ENCODE peak calls at places on chromosomes 3 and 15, in seven cellular contexts. G, S, H, K, A, O and Q are unnamed samples.

GRCh38 chr15:74530771-74531143 is 10.3 kb upstream of the ARID3B start:
- DNase-seq in S (no peak), A (no peak), H (no peak), G (no peak), O (no peak), K (no peak), Q (no peak)

GRCh38 chr3:172836390-172836997 is 86.0 kb downstream of the ECT2 start:
- DNase-seq in H (no peak), K (peak; percentile 57), S (peak; percentile 18), O (no peak), A (peak; percentile 43), G (no peak), Q (no peak)

GRCh38 chr3:45178131-45179023 is 32.2 kb upstream of the CDCP1 start:
- DNase-seq in K (no peak), G (peak; percentile 61), S (no peak), H (no peak), A (peak; percentile 18), O (peak; percentile 56), Q (no peak)

GRCh38 chr3:154782151-154782550 is 298.0 kb upstream of the MME start:
- DNase-seq in H (no peak), K (no peak), O (no peak), G (no peak), S (no peak), A (no peak), Q (no peak)

GRCh38 chr3:144677118-144677517 is 705.5 kb downstream of the DIPK2A start:
- DNase-seq in O (no peak), G (no peak), S (no peak), H (no peak), A (no peak), K (no peak), Q (no peak)

GRCh38 chr3:12884104-12884742 is 42.9 kb upstream of the RPL32 start:
- DNase-seq in O (peak; percentile 35), A (no peak), K (no peak), S (no peak), H (no peak), G (no peak), Q (no peak)

GRCh38 chr3:141410408-141410807 is 42.1 kb downstream of the ZBTB38 start:
- DNase-seq in K (no peak), G (no peak), O (peak; percentile 53), S (no peak), H (no peak), A (peak; percentile 57), Q (no peak)

GRCh38 chr3:128619146-128619890 is 31.3 kb downstream of the RPN1 start:
- DNase-seq in A (no peak), O (no peak), S (no peak), K (no peak), H (no peak), G (peak; percentile 26), Q (no peak)

GRCh38 chr15:67935244-67935643 is 95.4 kb upstream of the RNU6-1 start:
- DNase-seq in H (no peak), K (no peak), A (no peak), S (no peak), G (no peak), O (no peak), Q (no peak)
- TF ChIP-seq CTCF in H (no peak), K (no peak), A (no peak), S (no peak), G (no peak), O (no peak), Q (no peak)

GRCh38 chr15:44710236-44711088 is 661 bp downstream of the PATL2 start:
- DNase-seq in G (no peak), K (no peak), A (no peak), H (no peak), O (peak; percentile 20), S (peak; percentile 56), Q (no peak)
- TF ChIP-seq CTCF in G (peak; percentile 59), K (no peak), A (no peak), H (peak; percentile 49), O (peak; percentile 8), S (peak; percentile 43), Q (peak; percentile 15)

GRCh38 chr3:17891139-17891850 is 148.9 kb upstream of the TBC1D5 start:
- DNase-seq in O (no peak), A (no peak), K (no peak), S (no peak), G (peak; percentile 16), H (peak; percentile 4), Q (no peak)

GRCh38 chr3:17894434-17895060 is 152.1 kb upstream of the TBC1D5 start:
- DNase-seq in G (peak; percentile 21), H (peak; percentile 5), S (no peak), O (no peak), A (peak; percentile 30), K (peak; percentile 26), Q (peak; percentile 23)
- TF ChIP-seq CTCF in G (peak; percentile 64), H (peak; percentile 58), S (peak; percentile 46), O (no peak), A (peak; percentile 63), K (peak; percentile 65), Q (peak; percentile 67)

GRCh38 chr3:71258116-71258515 is 325.4 kb downstream of the FOXP1 start:
- DNase-seq in G (peak; percentile 71), H (peak; percentile 26), A (no peak), O (no peak), K (no peak), S (no peak), Q (no peak)
- TF ChIP-seq CTCF in G (no peak), H (peak; percentile 14), A (no peak), O (no peak), K (no peak), S (no peak), Q (no peak)

DNA sequence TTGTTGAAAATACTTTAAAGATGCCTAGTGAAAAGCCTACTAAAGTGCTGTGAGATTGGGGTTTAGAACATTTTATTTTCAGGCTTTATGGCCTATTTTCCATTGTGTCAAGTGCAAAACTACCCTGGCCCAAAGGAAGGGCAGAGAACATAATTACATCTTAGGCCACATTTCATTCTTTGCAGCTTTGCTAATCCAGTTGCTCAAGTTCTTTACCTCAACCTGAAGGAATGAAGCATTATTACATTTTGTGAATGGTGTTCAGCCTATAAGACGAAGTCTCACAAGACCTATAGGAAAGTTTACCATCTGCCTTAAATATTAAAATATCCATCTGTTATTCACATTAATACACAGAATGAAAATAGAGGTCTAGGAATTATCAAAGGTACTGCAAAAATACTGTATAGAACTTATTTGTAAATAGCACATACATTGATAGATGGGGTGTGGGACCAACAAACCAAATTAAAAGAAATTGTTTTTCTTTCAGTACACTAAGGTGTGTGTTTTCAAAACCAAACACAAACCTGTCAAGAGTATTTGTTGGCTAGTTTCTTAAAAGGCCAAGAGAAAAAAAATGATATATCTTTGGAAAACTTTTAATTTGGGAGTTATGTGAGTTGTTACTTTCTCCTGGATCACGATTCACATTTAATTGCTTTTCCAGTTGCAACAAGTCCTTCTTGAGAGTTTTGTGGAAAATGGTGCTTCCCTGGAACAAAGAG is 12.0 kb upstream of the SETD5 start:
- DNase-seq in K (no peak), A (no peak), G (no peak), O (no peak), S (no peak), H (no peak), Q (no peak)
- TF ChIP-seq CTCF in K (no peak), A (no peak), G (no peak), O (no peak), S (no peak), H (no peak), Q (no peak)

GRCh38 chr3:87503901-87504498 is 227.6 kb upstream of the POU1F1 start:
- DNase-seq in K (peak; percentile 20), G (peak; percentile 21), S (peak; percentile 28), O (no peak), A (peak; percentile 44), H (peak; percentile 19), Q (no peak)
- TF ChIP-seq CTCF in K (peak; percentile 83), G (peak; percentile 69), S (peak; percentile 31), O (peak; percentile 21), A (peak; percentile 93), H (peak; percentile 78), Q (peak; percentile 81)

DNA sequence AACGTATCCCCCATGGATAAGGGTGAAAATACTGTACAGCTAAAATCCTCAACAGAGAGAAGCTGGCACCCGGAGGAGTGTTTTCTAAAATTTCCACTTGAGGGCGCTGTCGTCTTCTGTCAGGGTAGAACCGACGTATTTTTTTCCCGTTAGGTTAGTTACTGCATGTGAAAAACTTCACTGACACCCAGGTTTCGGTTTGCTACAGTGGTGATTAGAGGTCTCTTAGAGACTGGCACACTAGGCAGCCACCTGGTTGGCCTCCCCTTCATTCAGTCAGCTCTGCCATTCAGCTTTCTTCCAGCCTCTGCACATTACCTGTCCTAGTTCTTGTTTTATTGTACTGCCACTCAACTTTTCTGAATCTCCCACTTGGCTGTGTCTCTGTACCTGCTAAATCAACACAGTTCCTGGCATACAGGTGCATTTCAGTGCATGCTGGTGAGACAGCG is 18.4 kb downstream of the CCK start:
- DNase-seq in H (no peak), A (peak; percentile 70), K (peak; percentile 63), S (peak; percentile 56), O (no peak), G (no peak), Q (peak; percentile 49)
- TF ChIP-seq CTCF in H (peak; percentile 69), A (peak; percentile 81), K (peak; percentile 90), S (peak; percentile 63), O (peak; percentile 52), G (peak; percentile 75), Q (peak; percentile 90)

GRCh38 chr3:48692551-48692950 is 6.8 kb upstream of the NCKIPSD start:
- DNase-seq in H (no peak), O (no peak), S (no peak), A (no peak), G (no peak), K (no peak), Q (no peak)
- TF ChIP-seq CTCF in H (no peak), O (no peak), S (no peak), A (no peak), G (no peak), K (no peak), Q (no peak)

GRCh38 chr3:138263104-138263503 is 66.5 kb downstream of the NME9 start:
- DNase-seq in G (no peak), O (no peak), A (no peak), H (no peak), S (no peak), K (no peak), Q (no peak)
- TF ChIP-seq CTCF in G (no peak), O (peak; percentile 13), A (no peak), H (no peak), S (no peak), K (no peak), Q (no peak)